ENCODE peak calls at places on chromosome 22, in seven cellular contexts. One of them, this sample, is unnamed.

GRCh38 chr22:22798716-22799115 is 88.9 kb upstream of the IGLL5 start:
- DNase-seq in HCT116: no peak
- DNase-seq in HepG2: no peak
- DNase-seq in SK-N-SH: no peak
- DNase-seq in K562: no peak
- DNase-seq in H1: peak; percentile 8
- DNase-seq in GM12878: no peak
- DNase-seq in this sample: no peak

GRCh38 chr22:34454598-34454997 is 534.3 kb upstream of the LARGE1 start:
- DNase-seq in HCT116: no peak
- DNase-seq in HepG2: no peak
- DNase-seq in SK-N-SH: no peak
- DNase-seq in K562: no peak
- DNase-seq in H1: no peak
- DNase-seq in GM12878: no peak
- DNase-seq in this sample: no peak

GRCh38 chr22:37344735-37345462 is 62.6 kb downstream of the CYTH4 start:
- DNase-seq in HCT116: no peak
- DNase-seq in HepG2: no peak
- DNase-seq in SK-N-SH: no peak
- DNase-seq in K562: no peak
- DNase-seq in H1: no peak
- DNase-seq in GM12878: no peak
- DNase-seq in this sample: no peak

GRCh38 chr22:50727678-50728522 is 10.1 kb upstream of the ACR start:
- DNase-seq in HCT116: no peak
- DNase-seq in HepG2: no peak
- DNase-seq in SK-N-SH: no peak
- DNase-seq in K562: no peak
- DNase-seq in H1: no peak
- DNase-seq in GM12878: no peak
- DNase-seq in this sample: no peak

GRCh38 chr22:29726512-29727247 is 6.9 kb downstream of the CABP7 start:
- DNase-seq in HCT116: no peak
- DNase-seq in HepG2: no peak
- DNase-seq in SK-N-SH: no peak
- DNase-seq in K562: no peak
- DNase-seq in H1: no peak
- DNase-seq in GM12878: no peak
- DNase-seq in this sample: no peak

GRCh38 chr22:37784829-37785495 is 22.8 kb upstream of the GCAT start:
- DNase-seq in HCT116: peak; percentile 74
- DNase-seq in HepG2: peak; percentile 46
- DNase-seq in SK-N-SH: peak; percentile 17
- DNase-seq in K562: no peak
- DNase-seq in H1: no peak
- DNase-seq in GM12878: no peak
- DNase-seq in this sample: peak; percentile 31

GRCh38 chr22:43919106-43919965 is 4.3 kb upstream of the PNPLA3 start:
- DNase-seq in HCT116: no peak
- DNase-seq in HepG2: no peak
- DNase-seq in SK-N-SH: peak; percentile 12
- DNase-seq in K562: no peak
- DNase-seq in H1: no peak
- DNase-seq in GM12878: no peak
- DNase-seq in this sample: peak; percentile 61

GRCh38 chr22:48955351-48956311 is 872.0 kb downstream of the BRD1 start:
- DNase-seq in HCT116: no peak
- DNase-seq in HepG2: no peak
- DNase-seq in SK-N-SH: no peak
- DNase-seq in K562: no peak
- DNase-seq in H1: peak; percentile 42
- DNase-seq in GM12878: no peak
- DNase-seq in this sample: no peak

DNA sequence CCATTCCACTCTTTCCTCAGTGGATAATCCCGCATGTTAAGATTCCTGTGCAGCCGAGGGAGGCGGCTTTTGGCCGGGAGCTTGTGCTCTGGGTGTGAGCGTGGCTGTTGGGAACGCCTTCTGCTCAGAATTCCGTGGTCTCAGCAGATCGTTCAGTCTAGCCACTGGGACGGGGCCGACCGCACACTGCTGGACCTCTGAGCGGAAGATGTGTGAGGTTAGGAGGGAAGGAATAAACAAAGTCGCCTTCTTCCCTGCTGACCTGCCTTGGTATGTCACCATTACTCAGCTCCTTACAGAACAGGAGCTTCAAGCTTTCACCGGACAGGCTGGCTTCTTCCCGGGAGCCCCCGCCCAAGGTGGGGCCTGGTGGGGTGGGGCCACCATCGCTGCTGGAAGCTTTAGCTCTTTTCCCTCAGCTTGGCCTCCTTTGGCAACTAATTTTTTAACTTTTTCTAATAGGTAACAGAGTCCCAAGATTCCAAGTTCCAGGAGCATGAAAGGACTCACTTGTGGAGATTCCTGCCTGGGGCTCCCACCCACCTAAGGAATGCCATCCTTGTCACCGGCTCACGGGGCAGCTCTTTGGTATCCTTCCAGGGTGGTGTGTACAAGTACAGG is 22.5 kb upstream of the SEPTIN5 start:
- DNase-seq in HCT116: peak; percentile 40
- DNase-seq in HepG2: no peak
- DNase-seq in SK-N-SH: no peak
- DNase-seq in K562: peak; percentile 93
- DNase-seq in H1: no peak
- DNase-seq in GM12878: no peak
- DNase-seq in this sample: no peak
- TF ChIP-seq JUND in HCT116: no peak
- TF ChIP-seq JUND in HepG2: no peak
- TF ChIP-seq JUND in SK-N-SH: no peak
- TF ChIP-seq JUND in K562: peak; percentile 33
- TF ChIP-seq JUND in H1: no peak
- TF ChIP-seq JUND in GM12878: no peak
- TF ChIP-seq JUND in this sample: no peak

DNA sequence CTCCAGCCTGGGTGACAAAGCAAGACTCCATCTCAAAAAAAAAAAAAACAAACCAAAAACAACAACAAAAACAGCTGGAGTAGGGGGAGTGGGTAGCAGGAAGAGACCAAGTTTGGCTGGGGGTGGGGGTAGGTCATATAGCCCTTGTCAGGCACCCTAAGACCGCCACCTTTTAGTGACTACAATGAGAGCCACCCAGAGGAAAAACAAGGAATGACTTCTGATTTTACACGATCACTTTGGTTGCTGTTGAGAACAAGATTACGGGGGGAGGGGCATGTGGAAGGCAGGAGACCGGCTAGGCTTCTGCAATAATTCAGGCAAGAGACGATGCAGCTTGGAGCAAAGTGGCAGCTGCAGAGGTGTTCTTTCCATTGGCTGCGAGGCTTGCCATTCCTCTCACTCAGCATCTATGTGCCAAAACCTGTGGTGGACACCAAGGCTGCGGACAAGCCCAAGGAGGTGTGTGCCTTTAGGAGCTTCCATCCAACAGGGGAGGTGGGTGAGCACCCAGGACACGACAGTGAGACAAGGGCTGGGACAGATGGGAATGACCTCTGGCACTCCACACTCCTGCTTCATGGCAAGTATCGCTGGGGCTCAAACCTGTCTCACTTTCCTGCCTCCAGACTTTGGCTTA is 1.7 kb downstream of the RPS19BP1 start:
- DNase-seq in HCT116: no peak
- DNase-seq in HepG2: peak; percentile 57
- DNase-seq in SK-N-SH: peak; percentile 45
- DNase-seq in K562: peak; percentile 51
- DNase-seq in H1: no peak
- DNase-seq in GM12878: no peak
- DNase-seq in this sample: no peak
- TF ChIP-seq JUND in HCT116: no peak
- TF ChIP-seq JUND in HepG2: no peak
- TF ChIP-seq JUND in SK-N-SH: no peak
- TF ChIP-seq JUND in K562: no peak
- TF ChIP-seq JUND in H1: no peak
- TF ChIP-seq JUND in GM12878: no peak
- TF ChIP-seq JUND in this sample: no peak

DNA sequence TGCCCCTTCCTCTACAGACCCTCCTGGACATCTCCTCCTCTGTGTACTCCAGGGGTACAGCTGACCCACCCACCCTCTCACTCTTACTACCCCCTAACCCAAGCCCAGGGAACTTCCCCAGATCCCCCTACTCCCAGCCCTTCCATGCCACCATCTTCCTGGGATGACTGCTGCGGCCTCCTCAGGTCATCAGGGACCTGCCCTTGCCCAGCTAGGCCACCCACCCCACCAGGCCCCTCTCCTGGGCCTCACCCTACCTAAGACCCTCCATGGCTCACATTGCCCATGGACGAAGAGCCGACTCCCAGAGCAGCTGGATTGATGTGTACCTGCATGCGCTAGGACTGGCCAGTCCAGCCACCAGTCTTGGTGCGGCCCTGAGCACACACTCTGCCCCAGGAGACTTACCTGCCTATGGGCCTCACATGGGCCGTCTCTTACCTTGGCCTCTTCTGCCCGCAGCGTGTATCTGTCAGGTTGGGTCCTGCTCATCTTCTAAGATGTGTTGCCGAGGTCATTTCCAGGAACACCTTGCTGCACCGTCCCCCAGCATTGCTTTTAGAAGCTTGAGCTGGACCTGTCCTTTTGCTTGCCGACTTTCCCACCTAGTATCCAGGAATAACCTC is 2.0 kb upstream of the CLDN5 start:
- DNase-seq in HCT116: no peak
- DNase-seq in HepG2: no peak
- DNase-seq in SK-N-SH: no peak
- DNase-seq in K562: no peak
- DNase-seq in H1: no peak
- DNase-seq in GM12878: no peak
- DNase-seq in this sample: no peak
- TF ChIP-seq JUND in HCT116: no peak
- TF ChIP-seq JUND in HepG2: no peak
- TF ChIP-seq JUND in SK-N-SH: no peak
- TF ChIP-seq JUND in K562: no peak
- TF ChIP-seq JUND in H1: no peak
- TF ChIP-seq JUND in GM12878: no peak
- TF ChIP-seq JUND in this sample: no peak

GRCh38 chr22:17891427-17892167 is 117.3 kb upstream of the BID start:
- DNase-seq in HCT116: no peak
- DNase-seq in HepG2: peak; percentile 7
- DNase-seq in SK-N-SH: peak; percentile 62
- DNase-seq in K562: peak; percentile 59
- DNase-seq in H1: peak; percentile 64
- DNase-seq in GM12878: no peak
- DNase-seq in this sample: peak; percentile 19
- TF ChIP-seq JUND in HCT116: no peak
- TF ChIP-seq JUND in HepG2: no peak
- TF ChIP-seq JUND in SK-N-SH: no peak
- TF ChIP-seq JUND in K562: no peak
- TF ChIP-seq JUND in H1: no peak
- TF ChIP-seq JUND in GM12878: no peak
- TF ChIP-seq JUND in this sample: no peak

GRCh38 chr22:41344189-41344788 is 37.5 kb upstream of the TEF start:
- DNase-seq in HCT116: no peak
- DNase-seq in HepG2: no peak
- DNase-seq in SK-N-SH: no peak
- DNase-seq in K562: no peak
- DNase-seq in H1: no peak
- DNase-seq in GM12878: no peak
- DNase-seq in this sample: no peak

GRCh38 chr22:41345807-41346335 is 35.9 kb upstream of the TEF start:
- DNase-seq in HCT116: no peak
- DNase-seq in HepG2: no peak
- DNase-seq in SK-N-SH: no peak
- DNase-seq in K562: no peak
- DNase-seq in H1: no peak
- DNase-seq in GM12878: no peak
- DNase-seq in this sample: no peak

GRCh38 chr22:41343300-41343699 is 38.4 kb upstream of the TEF start:
- DNase-seq in HCT116: no peak
- DNase-seq in HepG2: no peak
- DNase-seq in SK-N-SH: no peak
- DNase-seq in K562: no peak
- DNase-seq in H1: no peak
- DNase-seq in GM12878: no peak
- DNase-seq in this sample: no peak

GRCh38 chr22:41341990-41342389 is 39.8 kb upstream of the TEF start:
- DNase-seq in HCT116: no peak
- DNase-seq in HepG2: no peak
- DNase-seq in SK-N-SH: no peak
- DNase-seq in K562: no peak
- DNase-seq in H1: no peak
- DNase-seq in GM12878: peak; percentile 13
- DNase-seq in this sample: no peak

GRCh38 chr22:41343717-41344116 is 38.0 kb upstream of the TEF start:
- DNase-seq in HCT116: no peak
- DNase-seq in HepG2: no peak
- DNase-seq in SK-N-SH: no peak
- DNase-seq in K562: no peak
- DNase-seq in H1: no peak
- DNase-seq in GM12878: no peak
- DNase-seq in this sample: no peak
- TF ChIP-seq JUND in HCT116: no peak
- TF ChIP-seq JUND in HepG2: no peak
- TF ChIP-seq JUND in SK-N-SH: no peak
- TF ChIP-seq JUND in K562: no peak
- TF ChIP-seq JUND in H1: no peak
- TF ChIP-seq JUND in GM12878: no peak
- TF ChIP-seq JUND in this sample: no peak

GRCh38 chr22:46084943-46085830 is 65.1 kb upstream of the PPARA start:
- DNase-seq in HCT116: no peak
- DNase-seq in HepG2: no peak
- DNase-seq in SK-N-SH: peak; percentile 74
- DNase-seq in K562: peak; percentile 45
- DNase-seq in H1: no peak
- DNase-seq in GM12878: no peak
- DNase-seq in this sample: no peak
- TF ChIP-seq JUND in HCT116: no peak
- TF ChIP-seq JUND in HepG2: no peak
- TF ChIP-seq JUND in SK-N-SH: no peak
- TF ChIP-seq JUND in K562: no peak
- TF ChIP-seq JUND in H1: no peak
- TF ChIP-seq JUND in GM12878: no peak
- TF ChIP-seq JUND in this sample: no peak

This sample was measured in T47D.